ENCODE peak calls at places on chromosomes 12 and 14, in four cellular contexts. One of them, this sample, is unnamed.

GRCh38 chr12:65464930-65465329 is 186.4 kb downstream of the MSRB3 start:
- DNase-seq in A549: no peak
- DNase-seq in HepG2: no peak
- DNase-seq in IMR-90: peak; percentile 96
- DNase-seq in this sample: no peak

GRCh38 chr12:106417926-106418910 is 60.7 kb downstream of the POLR3B start:
- DNase-seq in A549: no peak
- DNase-seq in HepG2: peak; percentile 69
- DNase-seq in IMR-90: peak; percentile 76
- DNase-seq in this sample: no peak

GRCh38 chr12:131860472-131861260 is 32.5 kb downstream of the MMP17 start:
- DNase-seq in A549: peak; percentile 92
- DNase-seq in HepG2: peak; percentile 94
- DNase-seq in IMR-90: peak; percentile 57
- DNase-seq in this sample: peak; percentile 38

GRCh38 chr14:19917955-19918518 is 2.4 kb upstream of the OR4K5 start:
- DNase-seq in A549: no peak
- DNase-seq in HepG2: peak; percentile 47
- DNase-seq in IMR-90: no peak
- DNase-seq in this sample: no peak

GRCh38 chr12:45988259-45988658 is 2.1 kb downstream of the SCAF11 start:
- DNase-seq in A549: no peak
- DNase-seq in HepG2: no peak
- DNase-seq in IMR-90: peak; percentile 82
- DNase-seq in this sample: no peak

GRCh38 chr14:49959822-49960408 is 67.0 kb downstream of the ARF6 start:
- DNase-seq in A549: no peak
- DNase-seq in HepG2: no peak
- DNase-seq in IMR-90: no peak
- DNase-seq in this sample: no peak

GRCh38 chr14:63362305-63362914 is 43.7 kb upstream of the GPHB5 start:
- DNase-seq in A549: no peak
- DNase-seq in HepG2: no peak
- DNase-seq in IMR-90: no peak
- DNase-seq in this sample: peak; percentile 13

GRCh38 chr14:104361921-104362681 is 217.5 kb upstream of the C14orf180 start:
- DNase-seq in A549: no peak
- DNase-seq in HepG2: no peak
- DNase-seq in IMR-90: no peak
- DNase-seq in this sample: no peak

GRCh38 chr14:71209888-71210287 is 302.6 kb downstream of the PCNX1 start:
- DNase-seq in A549: no peak
- DNase-seq in HepG2: no peak
- DNase-seq in IMR-90: no peak
- DNase-seq in this sample: no peak

GRCh38 chr12:89504560-89505346 is 19.8 kb downstream of the GALNT4 start:
- DNase-seq in A549: no peak
- DNase-seq in HepG2: no peak
- DNase-seq in IMR-90: peak; percentile 75
- DNase-seq in this sample: no peak

GRCh38 chr14:55354500-55354899 is 57.1 kb downstream of the ATG14 start:
- DNase-seq in A549: peak; percentile 44
- DNase-seq in HepG2: peak; percentile 41
- DNase-seq in IMR-90: peak; percentile 48
- DNase-seq in this sample: peak; percentile 64

GRCh38 chr14:62759796-62760195 is 285.5 kb downstream of the KCNH5 start:
- DNase-seq in A549: no peak
- DNase-seq in HepG2: no peak
- DNase-seq in IMR-90: no peak
- DNase-seq in this sample: no peak

GRCh38 chr12:47736877-47737676 is 11.8 kb upstream of the ENDOU start:
- DNase-seq in A549: no peak
- DNase-seq in HepG2: no peak
- DNase-seq in IMR-90: peak; percentile 73
- DNase-seq in this sample: no peak

GRCh38 chr14:72907886-72908285 is 14.0 kb upstream of the DPF3 start:
- DNase-seq in A549: no peak
- DNase-seq in HepG2: no peak
- DNase-seq in IMR-90: peak; percentile 85
- DNase-seq in this sample: no peak

GRCh38 chr12:25840678-25841077 is 117.8 kb upstream of the RASSF8 start:
- DNase-seq in A549: no peak
- DNase-seq in HepG2: no peak
- DNase-seq in IMR-90: peak; percentile 79
- DNase-seq in this sample: no peak

GRCh38 chr12:78249578-78249977 is 418.9 kb downstream of the NAV3 start:
- DNase-seq in A549: no peak
- DNase-seq in HepG2: no peak
- DNase-seq in IMR-90: no peak
- DNase-seq in this sample: no peak

GRCh38 chr14:103209054-103209453 is 85.8 kb downstream of the TNFAIP2 start:
- DNase-seq in A549: no peak
- DNase-seq in HepG2: no peak
- DNase-seq in IMR-90: no peak
- DNase-seq in this sample: no peak

GRCh38 chr12:10153271-10154144 is 18.4 kb downstream of the OLR1 start:
- DNase-seq in A549: peak; percentile 55
- DNase-seq in HepG2: peak; percentile 16
- DNase-seq in IMR-90: peak; percentile 63
- DNase-seq in this sample: peak; percentile 79

GRCh38 chr12:89073027-89073398 is 279.3 kb downstream of the DUSP6 start:
- DNase-seq in A549: no peak
- DNase-seq in HepG2: no peak
- DNase-seq in IMR-90: peak; percentile 96
- DNase-seq in this sample: no peak

GRCh38 chr14:64743061-64743460 is 38.8 kb downstream of the PLEKHG3 start:
- DNase-seq in A549: no peak
- DNase-seq in HepG2: no peak
- DNase-seq in IMR-90: no peak
- DNase-seq in this sample: no peak

GRCh38 chr14:64738306-64738879 is 34.2 kb downstream of the PLEKHG3 start:
- DNase-seq in A549: no peak
- DNase-seq in HepG2: no peak
- DNase-seq in IMR-90: no peak
- DNase-seq in this sample: no peak

GRCh38 chr14:64737391-64738305 is 33.4 kb downstream of the PLEKHG3 start:
- DNase-seq in A549: no peak
- DNase-seq in HepG2: no peak
- DNase-seq in IMR-90: no peak
- DNase-seq in this sample: no peak

GRCh38 chr14:64741961-64742360 is 37.7 kb downstream of the PLEKHG3 start:
- DNase-seq in A549: no peak
- DNase-seq in HepG2: no peak
- DNase-seq in IMR-90: no peak
- DNase-seq in this sample: no peak

DNA sequence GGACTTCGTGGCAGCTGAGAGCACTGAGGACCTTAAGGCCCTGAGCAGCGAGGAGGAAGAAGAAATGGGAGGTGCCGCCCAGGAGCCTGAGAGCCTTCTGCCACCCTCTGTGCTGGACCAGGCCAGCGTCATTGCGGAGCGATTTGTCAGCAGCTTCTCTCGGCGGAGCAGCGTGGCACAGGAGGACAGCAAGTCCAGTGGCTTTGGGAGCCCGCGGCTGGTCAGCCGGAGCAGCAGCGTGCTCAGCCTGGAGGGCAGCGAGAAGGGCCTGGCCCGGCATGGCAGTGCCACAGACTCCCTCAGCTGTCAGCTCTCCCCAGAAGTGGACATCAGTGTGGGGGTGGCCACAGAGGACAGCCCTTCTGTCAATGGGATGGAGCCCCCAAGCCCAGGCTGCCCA is 37.0 kb downstream of the PLEKHG3 start:
- DNase-seq in A549: no peak
- DNase-seq in HepG2: no peak
- DNase-seq in IMR-90: no peak
- DNase-seq in this sample: no peak
- TF ChIP-seq BHLHE40 in A549: no peak
- TF ChIP-seq BHLHE40 in HepG2: no peak
- TF ChIP-seq BHLHE40 in IMR-90: no peak
- TF ChIP-seq BHLHE40 in this sample: no peak

DNA sequence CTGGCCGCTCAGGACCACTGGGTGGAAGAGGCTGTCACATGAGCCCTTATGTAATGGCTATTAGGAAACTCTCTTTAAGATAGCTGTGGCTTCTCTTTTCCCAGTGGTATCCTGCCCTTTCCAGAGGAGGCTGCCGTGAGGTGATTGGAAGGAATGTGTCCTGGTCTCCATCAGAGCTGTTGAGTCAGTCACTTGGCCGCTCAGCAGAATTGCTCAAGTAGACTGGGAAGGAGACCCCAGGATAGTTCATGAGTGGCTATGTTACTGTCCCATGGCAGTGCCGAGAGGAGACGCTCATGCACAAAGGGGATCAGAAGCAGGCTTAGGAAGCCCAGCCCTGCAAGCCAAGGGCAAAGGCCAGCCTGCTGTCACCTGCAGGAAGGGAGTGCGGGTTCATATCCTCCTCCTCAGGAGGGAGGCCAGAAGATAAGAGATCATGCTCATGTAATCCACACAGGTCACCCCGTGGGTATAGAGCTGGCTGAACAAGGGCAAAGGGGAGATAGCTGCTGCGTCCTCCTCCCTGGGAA is 136.9 kb upstream of the MAX start:
- DNase-seq in A549: no peak
- DNase-seq in HepG2: peak; percentile 61
- DNase-seq in IMR-90: peak; percentile 77
- DNase-seq in this sample: no peak
- TF ChIP-seq BHLHE40 in A549: no peak
- TF ChIP-seq BHLHE40 in HepG2: no peak
- TF ChIP-seq BHLHE40 in IMR-90: peak; percentile 9
- TF ChIP-seq BHLHE40 in this sample: no peak

GRCh38 chr12:79645235-79645630 is 45.5 kb downstream of the PAWR start:
- DNase-seq in A549: no peak
- DNase-seq in HepG2: peak; percentile 9
- DNase-seq in IMR-90: no peak
- DNase-seq in this sample: no peak
- TF ChIP-seq BHLHE40 in A549: no peak
- TF ChIP-seq BHLHE40 in HepG2: no peak
- TF ChIP-seq BHLHE40 in IMR-90: no peak
- TF ChIP-seq BHLHE40 in this sample: no peak

GRCh38 chr14:36027354-36027753 is 149.2 kb downstream of the PTCSC3 start:
- DNase-seq in A549: no peak
- DNase-seq in HepG2: no peak
- DNase-seq in IMR-90: no peak
- DNase-seq in this sample: no peak
- TF ChIP-seq BHLHE40 in A549: no peak
- TF ChIP-seq BHLHE40 in HepG2: no peak
- TF ChIP-seq BHLHE40 in IMR-90: no peak
- TF ChIP-seq BHLHE40 in this sample: no peak

GRCh38 chr12:6570264-6570887 is 2.3 kb upstream of the NOP2 start:
- DNase-seq in A549: peak; percentile 80
- DNase-seq in HepG2: peak; percentile 63
- DNase-seq in IMR-90: no peak
- DNase-seq in this sample: peak; percentile 69
- TF ChIP-seq BHLHE40 in A549: no peak
- TF ChIP-seq BHLHE40 in HepG2: no peak
- TF ChIP-seq BHLHE40 in IMR-90: no peak
- TF ChIP-seq BHLHE40 in this sample: no peak

GRCh38 chr14:23486116-23486515 is 16.6 kb downstream of the NGDN start:
- DNase-seq in A549: no peak
- DNase-seq in HepG2: no peak
- DNase-seq in IMR-90: no peak
- DNase-seq in this sample: no peak
- TF ChIP-seq BHLHE40 in A549: no peak
- TF ChIP-seq BHLHE40 in HepG2: no peak
- TF ChIP-seq BHLHE40 in IMR-90: no peak
- TF ChIP-seq BHLHE40 in this sample: no peak

GRCh38 chr14:75125617-75126016 is 1.2 kb downstream of the NEK9 start:
- DNase-seq in A549: no peak
- DNase-seq in HepG2: no peak
- DNase-seq in IMR-90: peak; percentile 85
- DNase-seq in this sample: no peak
- TF ChIP-seq BHLHE40 in A549: no peak
- TF ChIP-seq BHLHE40 in HepG2: no peak
- TF ChIP-seq BHLHE40 in IMR-90: no peak
- TF ChIP-seq BHLHE40 in this sample: no peak

DNA sequence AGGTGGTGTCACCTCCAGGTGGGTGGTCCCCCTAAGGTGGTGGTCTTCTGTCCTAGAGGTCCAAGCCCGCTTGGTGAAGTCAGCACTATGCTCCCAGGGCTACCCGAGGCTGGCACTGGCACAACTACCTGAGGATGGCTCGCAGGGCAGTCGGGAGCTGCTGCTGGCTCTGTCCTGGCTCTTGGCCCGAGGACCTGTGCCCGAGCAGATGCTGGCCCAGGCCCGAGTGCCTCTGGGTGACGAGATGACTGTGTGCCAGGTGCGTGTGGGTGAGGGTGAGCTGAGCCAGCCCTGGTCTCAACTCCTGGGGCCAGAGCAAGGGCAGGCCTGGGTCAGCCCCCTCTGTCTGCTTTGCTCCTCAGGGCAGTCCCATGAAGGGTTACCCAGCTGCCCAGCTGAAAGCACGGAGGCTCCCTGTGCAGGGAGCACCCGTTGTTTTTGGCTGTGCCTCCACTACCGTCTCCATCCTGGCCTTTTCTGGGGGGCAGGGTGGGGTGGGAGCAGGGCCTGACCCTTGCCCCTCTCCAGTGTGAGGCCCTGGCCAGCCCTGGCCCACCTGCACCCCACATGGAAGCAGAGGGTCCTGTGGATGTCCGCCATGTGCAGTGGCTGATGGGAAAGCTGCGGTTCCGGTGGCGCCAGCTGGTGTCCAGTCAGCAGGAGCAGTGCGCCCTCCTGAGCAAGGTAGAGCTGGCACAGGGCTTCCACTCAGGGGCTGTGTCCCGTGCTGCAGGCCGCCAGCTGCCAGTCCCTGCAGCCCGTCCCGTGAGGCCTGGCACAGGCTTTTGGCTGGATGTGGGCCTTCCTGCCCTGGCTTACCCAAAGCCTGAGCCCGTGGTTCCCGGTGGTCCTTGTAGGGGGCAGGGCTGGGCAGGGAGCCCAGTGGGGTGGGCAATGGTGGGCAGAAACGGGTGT is 1.3 kb downstream of the TEDC1 start:
- DNase-seq in A549: no peak
- DNase-seq in HepG2: no peak
- DNase-seq in IMR-90: no peak
- DNase-seq in this sample: no peak
- TF ChIP-seq BHLHE40 in A549: no peak
- TF ChIP-seq BHLHE40 in HepG2: no peak
- TF ChIP-seq BHLHE40 in IMR-90: no peak
- TF ChIP-seq BHLHE40 in this sample: no peak

This sample was measured in HEK293T.